ENCODE peak calls at places on chromosomes 12 and 14, in four cellular contexts. One of them, this sample, is unnamed.

GRCh38 chr12:58176296-58176869 is 235.0 kb downstream of the ATP23 start:
- DNase-seq in dorsolateral prefrontal cortex: no peak
- DNase-seq in ovary: no peak
- DNase-seq in fibroblast of lung: no peak
- DNase-seq in this sample: no peak

GRCh38 chr12:3004655-3005565 is 45.7 kb downstream of the TEAD4 start:
- DNase-seq in fibroblast of lung: no peak
- DNase-seq in dorsolateral prefrontal cortex: no peak
- DNase-seq in ovary: no peak
- DNase-seq in this sample: no peak

GRCh38 chr12:644818-645552 is 18.3 kb downstream of the NINJ2 start:
- DNase-seq in dorsolateral prefrontal cortex: no peak
- DNase-seq in ovary: no peak
- DNase-seq in fibroblast of lung: peak
- DNase-seq in this sample: no peak

GRCh38 chr12:106080111-106080732 is 58.5 kb downstream of the NUAK1 start:
- DNase-seq in dorsolateral prefrontal cortex: no peak
- DNase-seq in fibroblast of lung: peak
- DNase-seq in ovary: no peak
- DNase-seq in this sample: peak

GRCh38 chr14:56630707-56631106 is 51.1 kb downstream of the TMEM260 start:
- DNase-seq in dorsolateral prefrontal cortex: no peak
- DNase-seq in ovary: no peak
- DNase-seq in fibroblast of lung: peak
- DNase-seq in this sample: no peak

GRCh38 chr12:109461049-109461845 is 15.9 kb downstream of the KCTD10 start:
- DNase-seq in dorsolateral prefrontal cortex: no peak
- DNase-seq in fibroblast of lung: peak
- DNase-seq in ovary: no peak
- DNase-seq in this sample: no peak

GRCh38 chr14:88312262-88312661 is 10.8 kb downstream of the KCNK10 start:
- DNase-seq in dorsolateral prefrontal cortex: no peak
- DNase-seq in fibroblast of lung: no peak
- DNase-seq in ovary: no peak
- DNase-seq in this sample: no peak

GRCh38 chr12:110234197-110235154 is 46.6 kb upstream of the ATP2A2 start:
- DNase-seq in ovary: no peak
- DNase-seq in fibroblast of lung: no peak
- DNase-seq in dorsolateral prefrontal cortex: no peak
- DNase-seq in this sample: no peak

GRCh38 chr12:107014050-107014449 is 27.1 kb upstream of the MTERF2 start:
- DNase-seq in fibroblast of lung: no peak
- DNase-seq in ovary: no peak
- DNase-seq in dorsolateral prefrontal cortex: no peak
- DNase-seq in this sample: no peak

GRCh38 chr14:72169521-72169920 is 237.3 kb downstream of the RGS6 start:
- DNase-seq in fibroblast of lung: no peak
- DNase-seq in ovary: no peak
- DNase-seq in dorsolateral prefrontal cortex: no peak
- DNase-seq in this sample: no peak

GRCh38 chr14:100708349-100709217 is 18.1 kb upstream of the DLK1 start:
- DNase-seq in ovary: peak
- DNase-seq in fibroblast of lung: no peak
- DNase-seq in dorsolateral prefrontal cortex: no peak
- DNase-seq in this sample: no peak

GRCh38 chr14:20278414-20278813 is 27.3 kb downstream of the TTC5 start:
- DNase-seq in ovary: peak
- DNase-seq in dorsolateral prefrontal cortex: no peak
- DNase-seq in fibroblast of lung: peak
- DNase-seq in this sample: no peak

GRCh38 chr14:63840981-63841380 is 11.8 kb upstream of the SYNE2 start:
- DNase-seq in dorsolateral prefrontal cortex: no peak
- DNase-seq in fibroblast of lung: no peak
- DNase-seq in ovary: no peak
- DNase-seq in this sample: no peak

GRCh38 chr14:99468836-99469592 is 11.6 kb downstream of the SETD3 start:
- DNase-seq in dorsolateral prefrontal cortex: no peak
- DNase-seq in fibroblast of lung: peak
- DNase-seq in ovary: no peak
- DNase-seq in this sample: no peak

GRCh38 chr12:105888696-105889095 is 250.1 kb downstream of the NUAK1 start:
- DNase-seq in ovary: no peak
- DNase-seq in fibroblast of lung: peak
- DNase-seq in dorsolateral prefrontal cortex: no peak
- DNase-seq in this sample: no peak

GRCh38 chr14:64707661-64708060 is 3.4 kb downstream of the PLEKHG3 start:
- DNase-seq in ovary: no peak
- DNase-seq in fibroblast of lung: peak
- DNase-seq in dorsolateral prefrontal cortex: no peak
- DNase-seq in this sample: no peak

GRCh38 chr12:93749515-93749914 is 72.3 kb downstream of the CRADD start:
- DNase-seq in fibroblast of lung: no peak
- DNase-seq in dorsolateral prefrontal cortex: no peak
- DNase-seq in ovary: no peak
- DNase-seq in this sample: no peak

GRCh38 chr14:67490201-67490600 is 1.7 kb upstream of the TMEM229B start:
- DNase-seq in ovary: no peak
- DNase-seq in dorsolateral prefrontal cortex: peak
- DNase-seq in fibroblast of lung: no peak
- DNase-seq in this sample: no peak

GRCh38 chr12:26833692-26834168 is 736 bp upstream of the ITPR2 start:
- DNase-seq in dorsolateral prefrontal cortex: no peak
- DNase-seq in ovary: peak
- DNase-seq in fibroblast of lung: peak
- DNase-seq in this sample: no peak

GRCh38 chr12:2833327-2833726 is 1.5 kb downstream of the NRIP2 start:
- DNase-seq in fibroblast of lung: no peak
- DNase-seq in ovary: no peak
- DNase-seq in dorsolateral prefrontal cortex: no peak
- DNase-seq in this sample: no peak

GRCh38 chr12:84079621-84080020 is 833.0 kb downstream of the SLC6A15 start:
- DNase-seq in ovary: no peak
- DNase-seq in fibroblast of lung: peak
- DNase-seq in dorsolateral prefrontal cortex: no peak
- DNase-seq in this sample: no peak

GRCh38 chr12:127280393-127281275 is 986.3 kb upstream of the TMEM132C start:
- DNase-seq in ovary: peak
- DNase-seq in fibroblast of lung: no peak
- DNase-seq in dorsolateral prefrontal cortex: peak
- DNase-seq in this sample: no peak

GRCh38 chr12:131818821-131819585 is 9.2 kb upstream of the MMP17 start:
- DNase-seq in fibroblast of lung: no peak
- DNase-seq in dorsolateral prefrontal cortex: no peak
- DNase-seq in ovary: no peak
- DNase-seq in this sample: no peak

GRCh38 chr14:42316746-42317145 is 710.1 kb downstream of the LRFN5 start:
- DNase-seq in fibroblast of lung: no peak
- DNase-seq in ovary: no peak
- DNase-seq in dorsolateral prefrontal cortex: no peak
- DNase-seq in this sample: no peak

GRCh38 chr12:56221233-56221756 is 427 bp downstream of the RNF41 start:
- DNase-seq in ovary: peak
- DNase-seq in dorsolateral prefrontal cortex: peak
- DNase-seq in fibroblast of lung: peak
- DNase-seq in this sample: peak

GRCh38 chr14:67665886-67666285 is 8.5 kb downstream of the VTI1B start:
- DNase-seq in ovary: no peak
- DNase-seq in fibroblast of lung: peak
- DNase-seq in dorsolateral prefrontal cortex: no peak
- DNase-seq in this sample: no peak

GRCh38 chr12:74365178-74365964 is 172.3 kb upstream of the ATXN7L3B start:
- DNase-seq in dorsolateral prefrontal cortex: no peak
- DNase-seq in fibroblast of lung: peak
- DNase-seq in ovary: peak
- DNase-seq in this sample: no peak

GRCh38 chr14:99137913-99138571 is 134.0 kb downstream of the BCL11B start:
- DNase-seq in dorsolateral prefrontal cortex: no peak
- DNase-seq in ovary: no peak
- DNase-seq in fibroblast of lung: no peak
- DNase-seq in this sample: no peak

GRCh38 chr14:93330609-93331000 is 2.2 kb downstream of the BTBD7 start:
- DNase-seq in fibroblast of lung: no peak
- DNase-seq in ovary: no peak
- DNase-seq in dorsolateral prefrontal cortex: no peak
- DNase-seq in this sample: no peak

GRCh38 chr14:99393059-99393655 is 87.5 kb downstream of the SETD3 start:
- DNase-seq in dorsolateral prefrontal cortex: no peak
- DNase-seq in ovary: no peak
- DNase-seq in fibroblast of lung: peak
- DNase-seq in this sample: no peak

GRCh38 chr12:14403711-14404164 is 38.3 kb downstream of the ATF7IP start:
- DNase-seq in fibroblast of lung: peak
- DNase-seq in ovary: no peak
- DNase-seq in dorsolateral prefrontal cortex: peak
- DNase-seq in this sample: peak

GRCh38 chr12:7345232-7345631 is 41.4 kb downstream of the ACSM4 start:
- DNase-seq in fibroblast of lung: no peak
- DNase-seq in dorsolateral prefrontal cortex: no peak
- DNase-seq in ovary: no peak
- DNase-seq in this sample: no peak

GRCh38 chr12:32501835-32502333 is 102.5 kb downstream of the FGD4 start:
- DNase-seq in fibroblast of lung: peak
- DNase-seq in ovary: no peak
- DNase-seq in dorsolateral prefrontal cortex: peak
- DNase-seq in this sample: peak

GRCh38 chr12:32505067-32505466 is 105.7 kb downstream of the FGD4 start:
- DNase-seq in ovary: no peak
- DNase-seq in dorsolateral prefrontal cortex: no peak
- DNase-seq in fibroblast of lung: no peak
- DNase-seq in this sample: no peak

GRCh38 chr12:32504626-32505025 is 105.3 kb downstream of the FGD4 start:
- DNase-seq in ovary: no peak
- DNase-seq in dorsolateral prefrontal cortex: no peak
- DNase-seq in fibroblast of lung: no peak
- DNase-seq in this sample: peak

GRCh38 chr12:32505546-32505945 is 106.2 kb downstream of the FGD4 start:
- DNase-seq in fibroblast of lung: no peak
- DNase-seq in dorsolateral prefrontal cortex: no peak
- DNase-seq in ovary: no peak
- DNase-seq in this sample: no peak

GRCh38 chr12:32502693-32503510 is 103.5 kb downstream of the FGD4 start:
- DNase-seq in ovary: no peak
- DNase-seq in fibroblast of lung: peak
- DNase-seq in dorsolateral prefrontal cortex: peak
- DNase-seq in this sample: peak
- H3K4me3 ChIP-seq in ovary: peak
- H3K4me3 ChIP-seq in fibroblast of lung: no peak
- H3K4me3 ChIP-seq in dorsolateral prefrontal cortex: peak
- H3K4me3 ChIP-seq in this sample: peak

GRCh38 chr14:36661506-36662257 is at the start of gene PAX9:
- DNase-seq in fibroblast of lung: peak
- DNase-seq in dorsolateral prefrontal cortex: no peak
- DNase-seq in ovary: peak
- DNase-seq in this sample: peak

GRCh38 chr14:36660736-36661505 is 739 bp upstream of the PAX9 start:
- DNase-seq in fibroblast of lung: no peak
- DNase-seq in dorsolateral prefrontal cortex: no peak
- DNase-seq in ovary: no peak
- DNase-seq in this sample: no peak

GRCh38 chr14:36663404-36664321 is 2.0 kb downstream of the PAX9 start:
- DNase-seq in ovary: no peak
- DNase-seq in fibroblast of lung: peak
- DNase-seq in dorsolateral prefrontal cortex: no peak
- DNase-seq in this sample: no peak

GRCh38 chr14:36662543-36663403 is 1.1 kb downstream of the PAX9 start:
- DNase-seq in fibroblast of lung: no peak
- DNase-seq in ovary: no peak
- DNase-seq in dorsolateral prefrontal cortex: no peak
- DNase-seq in this sample: no peak

DNA sequence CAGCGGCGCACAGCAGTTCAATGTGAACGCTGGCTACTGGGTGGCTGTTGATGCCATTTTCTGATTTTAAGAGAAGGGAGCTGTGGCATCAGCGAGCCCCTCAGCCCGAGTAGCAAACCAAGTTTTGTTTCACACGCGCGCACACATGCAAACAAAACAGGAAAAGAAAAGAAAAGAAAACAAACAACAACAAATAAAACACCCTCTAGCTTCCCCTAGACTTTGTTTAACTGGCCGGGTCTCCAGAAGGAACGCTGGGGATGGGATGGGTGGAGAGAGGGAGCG is 540 bp downstream of the PAX9 start:
- DNase-seq in ovary: no peak
- DNase-seq in dorsolateral prefrontal cortex: no peak
- DNase-seq in fibroblast of lung: no peak
- DNase-seq in this sample: no peak
- H3K4me3 ChIP-seq in ovary: peak
- H3K4me3 ChIP-seq in dorsolateral prefrontal cortex: peak
- H3K4me3 ChIP-seq in fibroblast of lung: no peak
- H3K4me3 ChIP-seq in this sample: no peak

DNA sequence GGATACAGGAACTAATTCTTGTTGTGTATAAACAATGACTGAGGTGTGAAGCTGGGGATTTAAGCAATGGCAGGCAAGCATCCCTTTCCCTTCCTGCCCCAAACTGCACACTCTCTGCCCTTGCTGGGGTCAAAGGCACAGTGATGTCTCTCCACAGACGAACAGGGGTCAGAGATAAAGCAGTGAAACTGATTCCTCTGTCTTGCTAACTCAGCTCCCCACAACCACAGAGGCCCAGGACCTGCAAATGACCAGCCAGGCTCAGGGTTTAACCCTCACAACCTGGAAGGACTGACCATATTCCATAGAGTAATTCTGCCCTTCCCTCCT is 67.2 kb downstream of the CCDC88C start:
- DNase-seq in ovary: no peak
- DNase-seq in fibroblast of lung: no peak
- DNase-seq in dorsolateral prefrontal cortex: no peak
- DNase-seq in this sample: no peak
- H3K4me3 ChIP-seq in ovary: no peak
- H3K4me3 ChIP-seq in fibroblast of lung: no peak
- H3K4me3 ChIP-seq in dorsolateral prefrontal cortex: no peak
- H3K4me3 ChIP-seq in this sample: no peak

DNA sequence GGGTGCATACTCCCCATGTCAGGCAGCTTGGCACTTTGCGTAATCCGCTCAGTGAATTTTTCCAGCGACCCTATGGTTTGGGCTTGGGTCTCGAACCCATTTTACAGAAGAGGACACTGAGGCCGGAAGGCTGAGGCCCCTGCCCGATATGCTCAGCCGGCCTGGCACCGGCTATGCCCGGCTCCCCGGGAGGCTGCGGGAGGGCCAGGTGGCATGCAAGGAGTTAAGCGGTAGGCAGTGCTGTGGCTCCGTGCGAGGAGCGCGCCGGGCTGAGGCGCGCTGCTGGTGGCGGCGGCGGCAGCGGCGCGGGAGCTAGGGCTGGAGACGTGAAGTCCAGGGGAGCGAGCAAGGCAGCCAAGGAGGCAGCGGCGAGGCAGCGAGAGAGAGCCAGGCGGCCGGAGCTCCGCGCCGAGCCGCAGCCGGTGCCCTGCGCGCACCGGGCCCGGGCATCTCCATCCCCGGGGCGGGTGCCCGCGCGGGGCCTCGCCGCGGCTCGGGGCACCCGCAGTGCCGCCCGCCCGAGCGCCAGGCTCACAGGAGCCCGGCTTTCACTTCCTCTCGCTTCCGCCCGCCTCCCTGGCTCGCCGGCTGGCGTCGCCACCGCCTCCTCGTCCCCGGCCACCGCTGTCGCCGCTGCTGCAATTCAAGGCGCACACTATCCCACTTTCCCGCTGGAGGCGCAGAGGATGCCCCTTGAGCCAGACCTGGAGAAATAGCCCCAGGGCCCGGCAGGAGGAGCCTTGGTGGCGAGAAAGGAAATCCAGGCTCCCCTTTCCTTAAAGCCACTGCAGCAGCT is at the start of gene WSCD2:
- DNase-seq in fibroblast of lung: peak
- DNase-seq in dorsolateral prefrontal cortex: peak
- DNase-seq in ovary: no peak
- DNase-seq in this sample: no peak
- H3K4me3 ChIP-seq in fibroblast of lung: no peak
- H3K4me3 ChIP-seq in dorsolateral prefrontal cortex: peak
- H3K4me3 ChIP-seq in ovary: peak
- H3K4me3 ChIP-seq in this sample: no peak